ENCODE peak calls at places on chromosome 17, in ten cellular contexts. Z is cardiac fibroblast; V is WERI-Rb-1; K is IMR-90; I is neural crest cell; B is psoas muscle; C is type B pancreatic cell; G is adrenal gland; O is CD4-positive, alpha-beta T cell; L is nephron progenitor cell. E is an unnamed sample.

GRCh38 chr17:44223574-44224046 is 4.1 kb upstream of the UBTF start:
- DNase-seq in Z (peak; percentile 76), V (no peak), K (peak; percentile 65), I (no peak), B (peak; percentile 44), C (no peak), G (peak; percentile 96), O (no peak), L (no peak), E (no peak)

GRCh38 chr17:15513058-15513858 is 45.8 kb upstream of the CDRT4 start:
- DNase-seq in Z (peak; percentile 58), V (no peak), K (peak; percentile 64), I (no peak), B (no peak), C (no peak), G (no peak), O (no peak), L (no peak), E (no peak)

GRCh38 chr17:49414622-49415350 is at the start of gene PHB1:
- DNase-seq in Z (peak; percentile 98), V (peak; percentile 99), K (peak; percentile 97), I (peak; percentile 89), B (peak; percentile 97), C (peak; percentile 94), G (peak; percentile 98), O (peak; percentile 90), L (peak; percentile 91), E (peak; percentile 90)

GRCh38 chr17:9240659-9241370 is 219.5 kb downstream of the NTN1 start:
- DNase-seq in Z (peak; percentile 55), V (no peak), K (peak; percentile 54), I (peak; percentile 56), B (peak; percentile 86), C (no peak), G (peak; percentile 76), O (no peak), L (peak; percentile 70), E (no peak)

GRCh38 chr17:42548070-42548837 is 4.5 kb upstream of the HSD17B1 start:
- DNase-seq in Z (peak; percentile 23), V (no peak), K (no peak), I (peak; percentile 52), B (peak; percentile 63), C (peak; percentile 87), G (peak; percentile 83), O (peak; percentile 67), L (peak; percentile 87), E (peak; percentile 60)

GRCh38 chr17:35315283-35315682 is 58.1 kb downstream of the SLFN11 start:
- DNase-seq in Z (peak; percentile 90), V (no peak), K (peak; percentile 85), I (no peak), B (peak; percentile 73), C (no peak), G (no peak), O (no peak), L (no peak), E (no peak)

GRCh38 chr17:73017653-73018052 is 74.8 kb downstream of the SLC39A11 start:
- DNase-seq in Z (peak; percentile 70), V (no peak), K (peak; percentile 86), I (no peak), B (no peak), C (no peak), G (no peak), O (no peak), L (no peak), E (no peak)

GRCh38 chr17:49995055-49995738 is at the start of gene DLX3:
- DNase-seq in Z (peak; percentile 73), V (peak; percentile 96), K (peak; percentile 62), I (peak; percentile 76), B (peak; percentile 72), C (peak; percentile 89), G (peak; percentile 85), O (no peak), L (peak; percentile 81), E (peak; percentile 34)

GRCh38 chr17:63480826-63481487 is 4.1 kb downstream of the ACE start:
- DNase-seq in Z (no peak), V (no peak), K (no peak), I (no peak), B (no peak), C (no peak), G (no peak), O (no peak), L (no peak), E (no peak)

GRCh38 chr17:68709995-68710780 is 109.0 kb upstream of the FAM20A start:
- DNase-seq in Z (no peak), V (no peak), K (peak; percentile 76), I (no peak), B (no peak), C (no peak), G (no peak), O (no peak), L (no peak), E (no peak)

GRCh38 chr17:37750768-37751466 is 6.1 kb upstream of the HNF1B start:
- DNase-seq in Z (no peak), V (no peak), K (no peak), I (no peak), B (no peak), C (no peak), G (no peak), O (no peak), L (no peak), E (no peak)
- TF ChIP-seq CTCF in Z (no peak), V (no peak), K (no peak), I (no peak), B (no peak), C (no peak), G (no peak), O (no peak), L (no peak), E (no peak)

GRCh38 chr17:3809135-3809534 is 8.1 kb upstream of the ITGAE start:
- DNase-seq in Z (no peak), V (no peak), K (no peak), I (no peak), B (no peak), C (no peak), G (no peak), O (no peak), L (no peak), E (no peak)
- TF ChIP-seq CTCF in Z (no peak), V (no peak), K (no peak), I (no peak), B (no peak), C (no peak), G (no peak), O (no peak), L (no peak), E (no peak)

GRCh38 chr17:57255776-57256681 is at the start of gene MSI2:
- DNase-seq in Z (peak; percentile 80), V (peak; percentile 84), K (peak; percentile 78), I (peak; percentile 70), B (peak; percentile 97), C (peak; percentile 89), G (peak; percentile 94), O (peak; percentile 85), L (peak; percentile 90), E (peak; percentile 91)
- TF ChIP-seq CTCF in Z (no peak), V (no peak), K (no peak), I (peak; percentile 28), B (no peak), C (peak; percentile 27), G (no peak), O (no peak), L (no peak), E (no peak)

DNA sequence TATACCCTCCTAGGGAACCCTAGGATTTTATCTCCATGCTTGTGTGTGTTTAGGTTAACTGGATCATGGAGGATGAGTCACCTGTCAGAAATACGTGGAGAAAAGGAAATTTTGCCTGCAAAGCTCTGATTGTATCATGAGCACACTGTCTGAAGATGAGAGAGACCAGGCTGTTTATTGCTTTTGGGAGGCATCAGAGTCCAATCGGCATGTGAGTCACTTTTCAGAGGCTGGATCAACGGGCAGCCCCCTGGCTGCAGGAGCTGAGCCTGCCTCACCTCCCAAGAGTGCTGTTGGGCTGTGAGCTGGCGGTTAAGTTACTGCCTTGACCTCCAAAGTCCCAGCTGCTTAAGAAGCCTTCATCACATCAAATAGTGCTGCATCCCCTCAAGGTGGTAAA is 41.5 kb upstream of the MED9 start:
- DNase-seq in Z (peak; percentile 84), V (no peak), K (peak; percentile 99), I (no peak), B (no peak), C (no peak), G (no peak), O (no peak), L (peak; percentile 22), E (no peak)
- TF ChIP-seq CTCF in Z (peak; percentile 68), V (peak; percentile 11), K (peak; percentile 60), I (peak; percentile 13), B (no peak), C (no peak), G (no peak), O (no peak), L (no peak), E (no peak)

GRCh38 chr17:40032322-40033320 is 17.4 kb downstream of the CSF3 start:
- DNase-seq in Z (no peak), V (no peak), K (no peak), I (no peak), B (peak; percentile 89), C (no peak), G (no peak), O (no peak), L (no peak), E (no peak)

GRCh38 chr17:40031706-40032105 is 16.5 kb downstream of the CSF3 start:
- DNase-seq in Z (no peak), V (no peak), K (no peak), I (no peak), B (no peak), C (no peak), G (no peak), O (no peak), L (no peak), E (no peak)

GRCh38 chr17:40033339-40033738 is 18.1 kb downstream of the CSF3 start:
- DNase-seq in Z (no peak), V (no peak), K (no peak), I (no peak), B (no peak), C (no peak), G (no peak), O (no peak), L (no peak), E (no peak)

GRCh38 chr17:40034426-40035161 is 19.4 kb downstream of the CSF3 start:
- DNase-seq in Z (no peak), V (no peak), K (no peak), I (no peak), B (no peak), C (no peak), G (no peak), O (no peak), L (no peak), E (no peak)

GRCh38 chr17:40035162-40035559 is 19.0 kb downstream of the MED24 start:
- DNase-seq in Z (peak; percentile 64), V (peak; percentile 79), K (peak; percentile 47), I (peak; percentile 65), B (no peak), C (no peak), G (no peak), O (no peak), L (peak; percentile 74), E (no peak)
- TF ChIP-seq CTCF in Z (peak; percentile 95), V (peak; percentile 100), K (peak; percentile 74), I (peak; percentile 66), B (peak; percentile 26), C (peak; percentile 79), G (peak; percentile 14), O (peak; percentile 17), L (peak; percentile 71), E (no peak)